ENCODE peak calls at places on chromosomes 5 and 9, in seven cellular contexts. One of them, this sample, is unnamed.

GRCh38 chr5:51226420-51226735 is 156.9 kb upstream of the ISL1 start:
- DNase-seq in Right ventricle myocardium inferior: no peak
- DNase-seq in Peyer's patch: no peak
- DNase-seq in heart left ventricle: no peak
- DNase-seq in AG04450: no peak
- DNase-seq in ovary: no peak
- DNase-seq in SJSA1: no peak
- DNase-seq in this sample: no peak

GRCh38 chr9:126407125-126407870 is 80.7 kb downstream of the MVB12B start:
- DNase-seq in Right ventricle myocardium inferior: no peak
- DNase-seq in Peyer's patch: no peak
- DNase-seq in heart left ventricle: no peak
- DNase-seq in AG04450: no peak
- DNase-seq in ovary: no peak
- DNase-seq in SJSA1: no peak
- DNase-seq in this sample: no peak

GRCh38 chr9:123339666-123340414 is 16.2 kb upstream of the CRB2 start:
- DNase-seq in Right ventricle myocardium inferior: peak; percentile 28
- DNase-seq in Peyer's patch: no peak
- DNase-seq in heart left ventricle: peak; percentile 31
- DNase-seq in AG04450: no peak
- DNase-seq in ovary: no peak
- DNase-seq in SJSA1: no peak
- DNase-seq in this sample: no peak

GRCh38 chr5:32443145-32443540 is 1.4 kb downstream of the ZFR start:
- DNase-seq in Right ventricle myocardium inferior: no peak
- DNase-seq in Peyer's patch: no peak
- DNase-seq in heart left ventricle: no peak
- DNase-seq in AG04450: no peak
- DNase-seq in ovary: no peak
- DNase-seq in SJSA1: no peak
- DNase-seq in this sample: no peak

GRCh38 chr5:74541381-74541781 is 99.1 kb downstream of the ENC1 start:
- DNase-seq in Right ventricle myocardium inferior: no peak
- DNase-seq in Peyer's patch: no peak
- DNase-seq in heart left ventricle: no peak
- DNase-seq in AG04450: no peak
- DNase-seq in ovary: no peak
- DNase-seq in SJSA1: peak; percentile 42
- DNase-seq in this sample: no peak

GRCh38 chr5:180456792-180457191 is 37.4 kb upstream of the CNOT6 start:
- DNase-seq in Right ventricle myocardium inferior: no peak
- DNase-seq in Peyer's patch: no peak
- DNase-seq in heart left ventricle: no peak
- DNase-seq in AG04450: no peak
- DNase-seq in ovary: no peak
- DNase-seq in SJSA1: no peak
- DNase-seq in this sample: no peak

GRCh38 chr5:107726896-107727295 is 56.2 kb upstream of the EFNA5 start:
- DNase-seq in Right ventricle myocardium inferior: no peak
- DNase-seq in Peyer's patch: no peak
- DNase-seq in heart left ventricle: no peak
- DNase-seq in AG04450: no peak
- DNase-seq in ovary: no peak
- DNase-seq in SJSA1: no peak
- DNase-seq in this sample: no peak

GRCh38 chr5:142798099-142798768 is 28.1 kb downstream of the ARHGAP26 start:
- DNase-seq in Right ventricle myocardium inferior: no peak
- DNase-seq in Peyer's patch: no peak
- DNase-seq in heart left ventricle: peak; percentile 42
- DNase-seq in AG04450: no peak
- DNase-seq in ovary: no peak
- DNase-seq in SJSA1: no peak
- DNase-seq in this sample: no peak

GRCh38 chr9:36034234-36034633 is 2.5 kb upstream of the RECK start:
- DNase-seq in Right ventricle myocardium inferior: no peak
- DNase-seq in Peyer's patch: no peak
- DNase-seq in heart left ventricle: no peak
- DNase-seq in AG04450: no peak
- DNase-seq in ovary: no peak
- DNase-seq in SJSA1: no peak
- DNase-seq in this sample: no peak

GRCh38 chr5:28430565-28431178 is 1392.3 kb upstream of the CDH9 start:
- DNase-seq in Right ventricle myocardium inferior: no peak
- DNase-seq in Peyer's patch: no peak
- DNase-seq in heart left ventricle: no peak
- DNase-seq in AG04450: no peak
- DNase-seq in ovary: no peak
- DNase-seq in SJSA1: no peak
- DNase-seq in this sample: no peak

GRCh38 chr5:177992466-177992865 is 3.6 kb downstream of the PROP1 start:
- DNase-seq in Right ventricle myocardium inferior: no peak
- DNase-seq in Peyer's patch: no peak
- DNase-seq in heart left ventricle: no peak
- DNase-seq in AG04450: no peak
- DNase-seq in ovary: no peak
- DNase-seq in SJSA1: no peak
- DNase-seq in this sample: no peak

This sample was measured in keratinocyte.